ENCODE peak calls at places on chromosomes 12 and 14, in seven cellular contexts. R is H1, Y is GM12878, G is breast epithelium, D is HCT116, Q is Panc1, E is sigmoid colon. W is an unnamed sample.
A peak's percentile ranks its signal among the peaks of the same experiment; 100 is the strongest.

GRCh38 chr12:38919191-38919590 is 13.8 kb upstream of the CPNE8 start:
- DNase-seq in R (no peak), Y (no peak), G (no peak), D (no peak), Q (no peak), E (no peak), W (no peak)

GRCh38 chr12:111467092-111467861 is 61.6 kb downstream of the SH2B3 start:
- DNase-seq in R (no peak), Y (no peak), G (no peak), D (no peak), Q (no peak), E (no peak), W (no peak)

GRCh38 chr12:61554268-61555008 is 705.8 kb upstream of the USP15 start:
- DNase-seq in R (no peak), Y (no peak), G (no peak), D (no peak), Q (no peak), E (no peak), W (no peak)

GRCh38 chr12:130351331-130351730 is 13.6 kb downstream of the PIWIL1 start:
- DNase-seq in R (no peak), Y (no peak), G (no peak), D (no peak), Q (no peak), E (no peak), W (no peak)

GRCh38 chr12:96063046-96063445 is 27.7 kb upstream of the LTA4H start:
- DNase-seq in R (no peak), Y (no peak), G (no peak), D (no peak), Q (no peak), E (no peak), W (no peak)

GRCh38 chr12:39357046-39357445 is 85.9 kb downstream of the KIF21A start:
- DNase-seq in R (no peak), Y (no peak), G (no peak), D (no peak), Q (no peak), E (no peak), W (no peak)

GRCh38 chr12:80230068-80230467 is 130.7 kb downstream of the OTOGL start:
- DNase-seq in R (peak; percentile 9), Y (no peak), G (no peak), D (peak; percentile 4), Q (no peak), E (no peak), W (peak; percentile 10)

GRCh38 chr14:99522934-99523660 is 41.9 kb downstream of the CCNK start:
- DNase-seq in R (no peak), Y (no peak), G (no peak), D (no peak), Q (no peak), E (no peak), W (no peak)

GRCh38 chr12:70398002-70398401 is 31.9 kb downstream of the KCNMB4 start:
- DNase-seq in R (no peak), Y (no peak), G (no peak), D (no peak), Q (no peak), E (no peak), W (no peak)

GRCh38 chr12:92759634-92760268 is 57.0 kb downstream of the PLEKHG7 start:
- DNase-seq in R (no peak), Y (no peak), G (no peak), D (peak; percentile 77), Q (no peak), E (no peak), W (no peak)

GRCh38 chr12:47965581-47965980 is 2.2 kb downstream of the TMEM106C start:
- DNase-seq in R (no peak), Y (no peak), G (no peak), D (no peak), Q (no peak), E (no peak), W (no peak)

GRCh38 chr12:47962198-47962597 is 1.2 kb upstream of the TMEM106C start:
- DNase-seq in R (no peak), Y (no peak), G (no peak), D (no peak), Q (no peak), E (peak; percentile 53), W (no peak)

GRCh38 chr12:47967461-47968430 is 4.3 kb downstream of the TMEM106C start:
- DNase-seq in R (no peak), Y (no peak), G (no peak), D (no peak), Q (no peak), E (peak; percentile 59), W (no peak)

GRCh38 chr12:47964102-47964723 is 817 bp downstream of the TMEM106C start:
- DNase-seq in R (no peak), Y (no peak), G (no peak), D (no peak), Q (no peak), E (peak; percentile 72), W (no peak)

GRCh38 chr12:47963340-47964040 is at the start of gene TMEM106C:
- DNase-seq in R (peak; percentile 87), Y (peak; percentile 75), G (peak; percentile 87), D (peak; percentile 80), Q (peak; percentile 72), E (peak; percentile 95), W (peak; percentile 82)
- TF ChIP-seq POLR2AphosphoS5 in R (no peak), Y (no peak), G (no peak), D (peak; percentile 73), Q (peak; percentile 51), E (peak; percentile 69), W (peak; percentile 47)

GRCh38 chr12:42174978-42175377 is 30.3 kb upstream of the GXYLT1 start:
- DNase-seq in R (no peak), Y (no peak), G (no peak), D (no peak), Q (no peak), E (no peak), W (no peak)

GRCh38 chr12:42172811-42173210 is 28.1 kb upstream of the GXYLT1 start:
- DNase-seq in R (no peak), Y (no peak), G (no peak), D (no peak), Q (no peak), E (no peak), W (no peak)

DNA sequence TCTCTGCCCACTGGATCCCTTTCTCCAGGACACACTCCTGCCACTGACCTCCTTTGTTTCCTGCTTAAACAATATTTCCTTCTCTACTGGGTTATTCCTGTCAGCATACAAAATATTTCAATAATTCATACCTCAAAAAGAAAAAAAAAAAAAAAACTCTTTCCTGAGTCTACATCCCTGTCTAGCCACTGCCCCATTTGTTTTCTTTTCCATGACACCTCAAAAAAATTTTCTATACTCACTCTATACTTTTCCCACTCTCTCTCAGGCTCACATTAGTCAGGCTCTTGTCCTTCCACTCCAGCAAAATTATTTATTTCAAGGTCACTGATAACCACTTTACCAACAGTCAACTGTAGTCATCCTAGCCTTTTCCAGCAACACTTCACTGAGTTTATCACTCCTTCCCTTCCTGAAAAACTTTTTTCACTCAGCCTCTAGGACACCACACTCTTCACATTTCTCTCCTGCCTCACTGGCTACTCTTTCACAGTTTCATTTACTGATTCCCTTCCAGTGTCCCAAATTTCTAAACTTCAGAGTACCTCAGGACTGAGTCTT is 29.4 kb upstream of the GXYLT1 start:
- DNase-seq in R (no peak), Y (no peak), G (no peak), D (no peak), Q (no peak), E (no peak), W (no peak)
- H3K27ac ChIP-seq in R (no peak overlapping the region), Y (no peak overlapping the region), G (no peak overlapping the region), D (no peak overlapping the region), Q (no peak overlapping the region), E (no peak overlapping the region), W (no peak overlapping the region)

GRCh38 chr12:19127270-19127669 is 2.3 kb upstream of the PLEKHA5 start:
- DNase-seq in R (no peak), Y (no peak), G (no peak), D (no peak), Q (no peak), E (no peak), W (no peak)

GRCh38 chr12:19131020-19131431 is 1.5 kb downstream of the PLEKHA5 start:
- DNase-seq in R (no peak), Y (no peak), G (no peak), D (peak; percentile 6), Q (no peak), E (no peak), W (no peak)

GRCh38 chr12:19129121-19129485 is 430 bp upstream of the PLEKHA5 start:
- DNase-seq in R (no peak), Y (no peak), G (no peak), D (peak; percentile 10), Q (no peak), E (no peak), W (no peak)

GRCh38 chr12:19130224-19131019 is 889 bp downstream of the PLEKHA5 start:
- DNase-seq in R (no peak), Y (no peak), G (peak; percentile 54), D (no peak), Q (no peak), E (peak; percentile 70), W (peak; percentile 2)

GRCh38 chr12:19129486-19130223 is at the start of gene PLEKHA5:
- DNase-seq in R (no peak), Y (no peak), G (peak; percentile 58), D (peak; percentile 23), Q (no peak), E (peak; percentile 81), W (no peak)
- TF ChIP-seq POLR2AphosphoS5 in R (peak; percentile 24), Y (no peak), G (no peak), D (peak; percentile 68), Q (no peak), E (no peak), W (no peak)

DNA sequence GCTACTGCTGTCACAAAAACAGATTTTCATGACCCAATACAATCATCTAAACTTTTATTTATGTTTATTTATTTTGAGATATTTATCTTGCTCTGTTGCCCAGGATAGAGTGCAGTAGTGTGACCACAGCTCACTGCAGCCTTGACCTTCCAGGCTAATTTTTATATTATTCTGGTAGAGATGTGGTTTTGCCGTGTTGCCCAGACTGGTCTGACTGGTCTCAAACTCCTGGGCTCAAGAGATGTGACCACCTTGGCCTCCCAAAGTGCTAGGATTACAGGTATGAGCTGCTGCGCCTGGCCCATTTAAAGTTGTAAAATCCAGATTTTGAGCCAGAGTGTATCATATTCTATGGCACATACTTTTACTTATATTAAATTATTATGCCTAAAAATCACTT is 49.2 kb downstream of the DDHD1 start:
- DNase-seq in R (no peak), Y (no peak), G (no peak), D (no peak), Q (no peak), E (no peak), W (no peak)
- H3K27ac ChIP-seq in R (no peak overlapping the region), Y (no peak overlapping the region), G (no peak overlapping the region), D (no peak overlapping the region), Q (no peak overlapping the region), E (no peak overlapping the region), W (no peak overlapping the region)

GRCh38 chr12:115149685-115150378 is 465.9 kb upstream of the TBX3 start:
- DNase-seq in R (no peak), Y (no peak), G (no peak), D (no peak), Q (no peak), E (no peak), W (no peak)
- TF ChIP-seq POLR2AphosphoS5 in R (no peak), Y (no peak), G (no peak), D (no peak), Q (no peak), E (peak; percentile 66), W (no peak)

GRCh38 chr14:101875726-101876268 is 88.6 kb upstream of the DYNC1H1 start:
- DNase-seq in R (no peak), Y (no peak), G (no peak), D (no peak), Q (no peak), E (no peak), W (no peak)
- H3K27ac ChIP-seq in R (no peak overlapping the region), Y (peak overlapping the region; percentile 92), G (peak overlapping the region; percentile 52), D (no peak overlapping the region), Q (no peak overlapping the region), E (peak overlapping the region; percentile 8), W (peak overlapping the region; percentile 79)

GRCh38 chr12:104044158-104044557 is 5.8 kb downstream of the GLT8D2 start:
- DNase-seq in R (no peak), Y (no peak), G (no peak), D (no peak), Q (no peak), E (no peak), W (no peak)
- TF ChIP-seq POLR2AphosphoS5 in R (no peak), Y (no peak), G (no peak), D (no peak), Q (no peak), E (no peak), W (no peak)

W was measured in HL-60.